ENCODE peak calls at places on chromosomes 4 and X, in ten cellular contexts. One of them, this sample, is unnamed.

GRCh38 chrX:19683817-19684216 is 168.5 kb upstream of the MAP3K15 start:
- DNase-seq in sigmoid colon: no peak
- DNase-seq in esophagus muscularis mucosa: no peak
- DNase-seq in tibial artery: no peak
- DNase-seq in omental fat pad: no peak
- DNase-seq in A673: no peak
- DNase-seq in left lung: no peak
- DNase-seq in heart right ventricle: no peak
- DNase-seq in A549: no peak
- DNase-seq in gastrocnemius medialis: no peak
- DNase-seq in this sample: no peak

GRCh38 chr4:94758141-94758699 is 465 bp downstream of the BMPR1B start:
- DNase-seq in tibial artery: peak
- DNase-seq in A673: peak
- DNase-seq in sigmoid colon: peak
- DNase-seq in left lung: no peak
- DNase-seq in heart right ventricle: no peak
- DNase-seq in omental fat pad: no peak
- DNase-seq in A549: no peak
- DNase-seq in gastrocnemius medialis: no peak
- DNase-seq in esophagus muscularis mucosa: no peak
- DNase-seq in this sample: no peak

GRCh38 chr4:77903186-77903585 is 40.6 kb downstream of the MRPL1 start:
- DNase-seq in tibial artery: no peak
- DNase-seq in esophagus muscularis mucosa: no peak
- DNase-seq in heart right ventricle: no peak
- DNase-seq in gastrocnemius medialis: no peak
- DNase-seq in sigmoid colon: no peak
- DNase-seq in omental fat pad: no peak
- DNase-seq in A673: no peak
- DNase-seq in left lung: no peak
- DNase-seq in A549: no peak
- DNase-seq in this sample: no peak

GRCh38 chr4:125986307-125986706 is 671.6 kb downstream of the FAT4 start:
- DNase-seq in heart right ventricle: no peak
- DNase-seq in omental fat pad: no peak
- DNase-seq in left lung: no peak
- DNase-seq in esophagus muscularis mucosa: no peak
- DNase-seq in A549: no peak
- DNase-seq in sigmoid colon: no peak
- DNase-seq in tibial artery: no peak
- DNase-seq in gastrocnemius medialis: no peak
- DNase-seq in A673: no peak
- DNase-seq in this sample: no peak

GRCh38 chr4:107247738-107248137 is 211.6 kb upstream of the DKK2 start:
- DNase-seq in sigmoid colon: peak
- DNase-seq in esophagus muscularis mucosa: no peak
- DNase-seq in A549: no peak
- DNase-seq in heart right ventricle: no peak
- DNase-seq in omental fat pad: no peak
- DNase-seq in A673: peak
- DNase-seq in left lung: no peak
- DNase-seq in gastrocnemius medialis: peak
- DNase-seq in tibial artery: no peak
- DNase-seq in this sample: no peak

GRCh38 chrX:119647552-119648420 is 41.6 kb upstream of the NKRF start:
- DNase-seq in A673: no peak
- DNase-seq in left lung: no peak
- DNase-seq in sigmoid colon: no peak
- DNase-seq in gastrocnemius medialis: no peak
- DNase-seq in tibial artery: no peak
- DNase-seq in heart right ventricle: no peak
- DNase-seq in esophagus muscularis mucosa: no peak
- DNase-seq in omental fat pad: no peak
- DNase-seq in A549: no peak
- DNase-seq in this sample: no peak

GRCh38 chr4:2071912-2072867 is 13.1 kb downstream of the NAT8L start:
- DNase-seq in omental fat pad: no peak
- DNase-seq in tibial artery: no peak
- DNase-seq in sigmoid colon: peak
- DNase-seq in gastrocnemius medialis: no peak
- DNase-seq in A549: no peak
- DNase-seq in left lung: no peak
- DNase-seq in heart right ventricle: no peak
- DNase-seq in A673: no peak
- DNase-seq in esophagus muscularis mucosa: no peak
- DNase-seq in this sample: peak

GRCh38 chr4:185305979-185306442 is 89.7 kb downstream of the LRP2BP start:
- DNase-seq in left lung: no peak
- DNase-seq in esophagus muscularis mucosa: no peak
- DNase-seq in sigmoid colon: no peak
- DNase-seq in gastrocnemius medialis: no peak
- DNase-seq in tibial artery: no peak
- DNase-seq in A673: no peak
- DNase-seq in A549: no peak
- DNase-seq in omental fat pad: no peak
- DNase-seq in heart right ventricle: no peak
- DNase-seq in this sample: no peak

GRCh38 chrX:71671043-71671829 is 3.9 kb downstream of the LOC101059915 start:
- DNase-seq in esophagus muscularis mucosa: no peak
- DNase-seq in sigmoid colon: no peak
- DNase-seq in A673: no peak
- DNase-seq in left lung: peak
- DNase-seq in heart right ventricle: no peak
- DNase-seq in omental fat pad: no peak
- DNase-seq in tibial artery: no peak
- DNase-seq in A549: no peak
- DNase-seq in gastrocnemius medialis: no peak
- DNase-seq in this sample: no peak

GRCh38 chr4:156656911-156657310 is 314.7 kb downstream of the PDGFC start:
- DNase-seq in A549: no peak
- DNase-seq in esophagus muscularis mucosa: no peak
- DNase-seq in tibial artery: no peak
- DNase-seq in A673: no peak
- DNase-seq in left lung: no peak
- DNase-seq in sigmoid colon: no peak
- DNase-seq in heart right ventricle: no peak
- DNase-seq in gastrocnemius medialis: no peak
- DNase-seq in omental fat pad: no peak
- DNase-seq in this sample: no peak

GRCh38 chrX:46704767-46705386 is 54.0 kb downstream of the SLC9A7 start:
- DNase-seq in sigmoid colon: no peak
- DNase-seq in A673: no peak
- DNase-seq in gastrocnemius medialis: no peak
- DNase-seq in esophagus muscularis mucosa: no peak
- DNase-seq in left lung: no peak
- DNase-seq in A549: no peak
- DNase-seq in heart right ventricle: no peak
- DNase-seq in tibial artery: no peak
- DNase-seq in omental fat pad: no peak
- DNase-seq in this sample: no peak

GRCh38 chrX:57964975-57965374 is 54.7 kb upstream of the ZXDA start:
- DNase-seq in omental fat pad: no peak
- DNase-seq in A673: no peak
- DNase-seq in gastrocnemius medialis: no peak
- DNase-seq in heart right ventricle: no peak
- DNase-seq in A549: no peak
- DNase-seq in tibial artery: no peak
- DNase-seq in sigmoid colon: no peak
- DNase-seq in left lung: no peak
- DNase-seq in esophagus muscularis mucosa: no peak
- DNase-seq in this sample: no peak

GRCh38 chrX:63755892-63756291 is 29.1 kb downstream of the ARHGEF9 start:
- DNase-seq in tibial artery: no peak
- DNase-seq in gastrocnemius medialis: no peak
- DNase-seq in left lung: no peak
- DNase-seq in A549: no peak
- DNase-seq in A673: no peak
- DNase-seq in sigmoid colon: no peak
- DNase-seq in esophagus muscularis mucosa: no peak
- DNase-seq in omental fat pad: no peak
- DNase-seq in heart right ventricle: no peak
- DNase-seq in this sample: no peak

GRCh38 chr4:6905501-6905900 is 4.1 kb upstream of the TBC1D14 start:
- DNase-seq in tibial artery: no peak
- DNase-seq in sigmoid colon: peak
- DNase-seq in esophagus muscularis mucosa: no peak
- DNase-seq in A549: no peak
- DNase-seq in gastrocnemius medialis: no peak
- DNase-seq in heart right ventricle: no peak
- DNase-seq in omental fat pad: no peak
- DNase-seq in left lung: peak
- DNase-seq in A673: no peak
- DNase-seq in this sample: no peak

GRCh38 chrX:119981286-119982070 is 37.9 kb upstream of the NKAP start:
- DNase-seq in A673: peak
- DNase-seq in left lung: no peak
- DNase-seq in tibial artery: no peak
- DNase-seq in A549: no peak
- DNase-seq in esophagus muscularis mucosa: no peak
- DNase-seq in gastrocnemius medialis: no peak
- DNase-seq in heart right ventricle: no peak
- DNase-seq in omental fat pad: no peak
- DNase-seq in sigmoid colon: no peak
- DNase-seq in this sample: no peak

GRCh38 chr4:95540227-95540626 is 8.5 kb downstream of the UNC5C start:
- DNase-seq in A673: no peak
- DNase-seq in heart right ventricle: no peak
- DNase-seq in sigmoid colon: no peak
- DNase-seq in left lung: no peak
- DNase-seq in gastrocnemius medialis: no peak
- DNase-seq in tibial artery: no peak
- DNase-seq in A549: no peak
- DNase-seq in omental fat pad: no peak
- DNase-seq in esophagus muscularis mucosa: no peak
- DNase-seq in this sample: no peak

GRCh38 chr4:26746742-26747351 is 113.8 kb upstream of the STIM2 start:
- DNase-seq in A673: no peak
- DNase-seq in left lung: no peak
- DNase-seq in gastrocnemius medialis: no peak
- DNase-seq in heart right ventricle: no peak
- DNase-seq in esophagus muscularis mucosa: no peak
- DNase-seq in tibial artery: no peak
- DNase-seq in A549: no peak
- DNase-seq in omental fat pad: no peak
- DNase-seq in sigmoid colon: no peak
- DNase-seq in this sample: no peak

DNA sequence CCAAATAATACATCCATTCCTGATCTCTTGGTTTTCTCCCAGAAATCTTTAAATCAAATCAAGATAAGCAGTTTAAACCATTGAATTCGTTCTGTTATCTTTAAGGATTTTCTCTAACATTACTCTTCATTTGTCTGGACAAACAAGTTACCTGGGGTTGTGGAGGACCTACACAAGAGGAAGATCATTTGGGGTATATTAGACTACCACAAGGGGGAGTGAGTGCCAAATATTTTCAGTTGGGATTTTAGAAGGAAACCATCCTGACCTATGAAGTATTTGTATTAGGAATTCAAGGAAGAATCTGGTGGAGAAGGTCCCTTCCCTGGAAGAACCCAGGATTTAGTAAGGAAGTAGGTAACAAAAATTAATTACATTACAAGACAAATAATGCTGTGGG is 12.0 kb upstream of the DCHS2 start:
- DNase-seq in A549: peak
- DNase-seq in omental fat pad: no peak
- DNase-seq in left lung: no peak
- DNase-seq in gastrocnemius medialis: no peak
- DNase-seq in tibial artery: no peak
- DNase-seq in esophagus muscularis mucosa: no peak
- DNase-seq in heart right ventricle: no peak
- DNase-seq in sigmoid colon: no peak
- DNase-seq in A673: peak
- DNase-seq in this sample: no peak
- TF ChIP-seq CTCF in A549: peak
- TF ChIP-seq CTCF in omental fat pad: no peak
- TF ChIP-seq CTCF in left lung: no peak
- TF ChIP-seq CTCF in gastrocnemius medialis: no peak
- TF ChIP-seq CTCF in tibial artery: no peak
- TF ChIP-seq CTCF in esophagus muscularis mucosa: peak
- TF ChIP-seq CTCF in heart right ventricle: no peak
- TF ChIP-seq CTCF in sigmoid colon: peak
- TF ChIP-seq CTCF in A673: peak
- TF ChIP-seq CTCF in this sample: peak

GRCh38 chrX:13732246-13733067 is 2.0 kb downstream of the TRAPPC2 start:
- DNase-seq in omental fat pad: no peak
- DNase-seq in sigmoid colon: no peak
- DNase-seq in tibial artery: no peak
- DNase-seq in A549: no peak
- DNase-seq in A673: peak
- DNase-seq in heart right ventricle: no peak
- DNase-seq in left lung: no peak
- DNase-seq in gastrocnemius medialis: no peak
- DNase-seq in esophagus muscularis mucosa: no peak
- DNase-seq in this sample: no peak

GRCh38 chrX:13734278-13735172 is at the start of the genes OFD1 and TRAPPC2:
- DNase-seq in omental fat pad: peak
- DNase-seq in left lung: peak
- DNase-seq in A673: peak
- DNase-seq in esophagus muscularis mucosa: peak
- DNase-seq in sigmoid colon: peak
- DNase-seq in A549: peak
- DNase-seq in tibial artery: peak
- DNase-seq in gastrocnemius medialis: peak
- DNase-seq in heart right ventricle: peak
- DNase-seq in this sample: peak

GRCh38 chrX:13733506-13733905 is 914 bp downstream of the TRAPPC2 start:
- DNase-seq in A673: no peak
- DNase-seq in omental fat pad: no peak
- DNase-seq in tibial artery: no peak
- DNase-seq in gastrocnemius medialis: no peak
- DNase-seq in A549: no peak
- DNase-seq in left lung: no peak
- DNase-seq in esophagus muscularis mucosa: no peak
- DNase-seq in sigmoid colon: no peak
- DNase-seq in heart right ventricle: no peak
- DNase-seq in this sample: no peak
- TF ChIP-seq CTCF in A673: no peak
- TF ChIP-seq CTCF in omental fat pad: no peak
- TF ChIP-seq CTCF in tibial artery: no peak
- TF ChIP-seq CTCF in gastrocnemius medialis: no peak
- TF ChIP-seq CTCF in A549: no peak
- TF ChIP-seq CTCF in left lung: no peak
- TF ChIP-seq CTCF in esophagus muscularis mucosa: no peak
- TF ChIP-seq CTCF in sigmoid colon: no peak
- TF ChIP-seq CTCF in heart right ventricle: no peak
- TF ChIP-seq CTCF in this sample: no peak

GRCh38 chrX:112913807-112914206 is 73.2 kb upstream of the AMOT start:
- DNase-seq in A549: no peak
- DNase-seq in sigmoid colon: no peak
- DNase-seq in gastrocnemius medialis: no peak
- DNase-seq in A673: no peak
- DNase-seq in omental fat pad: no peak
- DNase-seq in esophagus muscularis mucosa: no peak
- DNase-seq in heart right ventricle: no peak
- DNase-seq in left lung: no peak
- DNase-seq in tibial artery: no peak
- DNase-seq in this sample: no peak
- TF ChIP-seq CTCF in A549: no peak
- TF ChIP-seq CTCF in sigmoid colon: no peak
- TF ChIP-seq CTCF in gastrocnemius medialis: no peak
- TF ChIP-seq CTCF in A673: no peak
- TF ChIP-seq CTCF in omental fat pad: no peak
- TF ChIP-seq CTCF in esophagus muscularis mucosa: no peak
- TF ChIP-seq CTCF in heart right ventricle: no peak
- TF ChIP-seq CTCF in left lung: no peak
- TF ChIP-seq CTCF in tibial artery: no peak
- TF ChIP-seq CTCF in this sample: no peak

GRCh38 chr4:135192746-135193535 is 991.4 kb upstream of the PABPC4L start:
- DNase-seq in left lung: no peak
- DNase-seq in esophagus muscularis mucosa: no peak
- DNase-seq in heart right ventricle: no peak
- DNase-seq in omental fat pad: no peak
- DNase-seq in A549: no peak
- DNase-seq in sigmoid colon: no peak
- DNase-seq in A673: no peak
- DNase-seq in gastrocnemius medialis: no peak
- DNase-seq in tibial artery: no peak
- DNase-seq in this sample: no peak
- TF ChIP-seq CTCF in left lung: no peak
- TF ChIP-seq CTCF in esophagus muscularis mucosa: no peak
- TF ChIP-seq CTCF in heart right ventricle: no peak
- TF ChIP-seq CTCF in omental fat pad: no peak
- TF ChIP-seq CTCF in A549: no peak
- TF ChIP-seq CTCF in sigmoid colon: no peak
- TF ChIP-seq CTCF in A673: no peak
- TF ChIP-seq CTCF in gastrocnemius medialis: no peak
- TF ChIP-seq CTCF in tibial artery: no peak
- TF ChIP-seq CTCF in this sample: no peak

This sample was measured in CD14-positive monocyte.